ENCODE peak calls at places on chromosome 1, in nine cellular contexts. One of them, this sample, is unnamed.

GRCh38 chr1:105793541-105794146 is 1262.8 kb upstream of the PRMT6 start:
- DNase-seq in lower lobe of right lung: no peak
- DNase-seq in substantia nigra: peak
- DNase-seq in 8988T: no peak
- DNase-seq in nucleus accumbens: no peak
- DNase-seq in testis: peak
- DNase-seq in dorsolateral prefrontal cortex: no peak
- DNase-seq in ovary: peak
- DNase-seq in HTR-8/SVneo: no peak
- DNase-seq in this sample: no peak

GRCh38 chr1:234980224-234980656 is 148.4 kb downstream of the TOMM20 start:
- DNase-seq in nucleus accumbens: no peak
- DNase-seq in HTR-8/SVneo: no peak
- DNase-seq in substantia nigra: no peak
- DNase-seq in 8988T: no peak
- DNase-seq in ovary: peak
- DNase-seq in lower lobe of right lung: no peak
- DNase-seq in dorsolateral prefrontal cortex: no peak
- DNase-seq in testis: no peak
- DNase-seq in this sample: no peak

GRCh38 chr1:5567839-5568238 is 424.4 kb downstream of the NPHP4 start:
- DNase-seq in lower lobe of right lung: no peak
- DNase-seq in testis: no peak
- DNase-seq in ovary: no peak
- DNase-seq in HTR-8/SVneo: no peak
- DNase-seq in 8988T: no peak
- DNase-seq in substantia nigra: no peak
- DNase-seq in dorsolateral prefrontal cortex: no peak
- DNase-seq in nucleus accumbens: no peak
- DNase-seq in this sample: no peak

GRCh38 chr1:199085903-199086302 is 447.1 kb downstream of the PTPRC start:
- DNase-seq in lower lobe of right lung: no peak
- DNase-seq in HTR-8/SVneo: no peak
- DNase-seq in testis: no peak
- DNase-seq in 8988T: no peak
- DNase-seq in substantia nigra: no peak
- DNase-seq in dorsolateral prefrontal cortex: no peak
- DNase-seq in ovary: no peak
- DNase-seq in nucleus accumbens: no peak
- DNase-seq in this sample: no peak

GRCh38 chr1:25011966-25012625 is 82.0 kb upstream of the RUNX3 start:
- DNase-seq in testis: no peak
- DNase-seq in nucleus accumbens: no peak
- DNase-seq in lower lobe of right lung: no peak
- DNase-seq in 8988T: no peak
- DNase-seq in dorsolateral prefrontal cortex: no peak
- DNase-seq in HTR-8/SVneo: no peak
- DNase-seq in ovary: no peak
- DNase-seq in substantia nigra: no peak
- DNase-seq in this sample: no peak

GRCh38 chr1:182752077-182752826 is 37.3 kb upstream of the NPL start:
- DNase-seq in HTR-8/SVneo: no peak
- DNase-seq in dorsolateral prefrontal cortex: no peak
- DNase-seq in testis: no peak
- DNase-seq in lower lobe of right lung: no peak
- DNase-seq in nucleus accumbens: no peak
- DNase-seq in substantia nigra: peak
- DNase-seq in 8988T: no peak
- DNase-seq in ovary: no peak
- DNase-seq in this sample: no peak

GRCh38 chr1:119286587-119287181 is 81.9 kb upstream of the HAO2 start:
- DNase-seq in dorsolateral prefrontal cortex: no peak
- DNase-seq in 8988T: no peak
- DNase-seq in nucleus accumbens: no peak
- DNase-seq in HTR-8/SVneo: peak
- DNase-seq in substantia nigra: no peak
- DNase-seq in ovary: no peak
- DNase-seq in lower lobe of right lung: no peak
- DNase-seq in testis: peak
- DNase-seq in this sample: peak

GRCh38 chr1:246503341-246503740 is 3.7 kb downstream of the SMYD3 start:
- DNase-seq in ovary: no peak
- DNase-seq in substantia nigra: no peak
- DNase-seq in dorsolateral prefrontal cortex: no peak
- DNase-seq in 8988T: no peak
- DNase-seq in HTR-8/SVneo: peak
- DNase-seq in nucleus accumbens: no peak
- DNase-seq in lower lobe of right lung: no peak
- DNase-seq in testis: no peak
- DNase-seq in this sample: no peak

GRCh38 chr1:67382292-67382691 is 47.9 kb downstream of the SERBP1 start:
- DNase-seq in 8988T: no peak
- DNase-seq in nucleus accumbens: no peak
- DNase-seq in lower lobe of right lung: no peak
- DNase-seq in testis: peak
- DNase-seq in dorsolateral prefrontal cortex: no peak
- DNase-seq in substantia nigra: no peak
- DNase-seq in HTR-8/SVneo: no peak
- DNase-seq in ovary: no peak
- DNase-seq in this sample: no peak

GRCh38 chr1:89719502-89720306 is 86.8 kb downstream of the LRRC8C start:
- DNase-seq in dorsolateral prefrontal cortex: no peak
- DNase-seq in HTR-8/SVneo: no peak
- DNase-seq in lower lobe of right lung: no peak
- DNase-seq in nucleus accumbens: no peak
- DNase-seq in testis: no peak
- DNase-seq in 8988T: no peak
- DNase-seq in substantia nigra: no peak
- DNase-seq in ovary: no peak
- DNase-seq in this sample: no peak

GRCh38 chr1:206111528-206111927 is 5.7 kb downstream of the AVPR1B start:
- DNase-seq in ovary: no peak
- DNase-seq in lower lobe of right lung: no peak
- DNase-seq in nucleus accumbens: no peak
- DNase-seq in 8988T: no peak
- DNase-seq in substantia nigra: no peak
- DNase-seq in HTR-8/SVneo: no peak
- DNase-seq in dorsolateral prefrontal cortex: no peak
- DNase-seq in testis: no peak
- DNase-seq in this sample: no peak

GRCh38 chr1:48492392-48492791 is 20.4 kb upstream of the SPATA6 start:
- DNase-seq in testis: peak
- DNase-seq in substantia nigra: no peak
- DNase-seq in lower lobe of right lung: no peak
- DNase-seq in nucleus accumbens: no peak
- DNase-seq in HTR-8/SVneo: no peak
- DNase-seq in ovary: no peak
- DNase-seq in dorsolateral prefrontal cortex: no peak
- DNase-seq in 8988T: no peak
- DNase-seq in this sample: no peak

GRCh38 chr1:39213511-39214002 is 9.1 kb downstream of the MACF1 start:
- DNase-seq in HTR-8/SVneo: peak
- DNase-seq in substantia nigra: no peak
- DNase-seq in dorsolateral prefrontal cortex: no peak
- DNase-seq in testis: no peak
- DNase-seq in nucleus accumbens: no peak
- DNase-seq in 8988T: no peak
- DNase-seq in ovary: no peak
- DNase-seq in lower lobe of right lung: no peak
- DNase-seq in this sample: no peak

GRCh38 chr1:159199901-159200300 is 4.8 kb upstream of the ACKR1 start:
- DNase-seq in dorsolateral prefrontal cortex: no peak
- DNase-seq in nucleus accumbens: no peak
- DNase-seq in ovary: no peak
- DNase-seq in testis: no peak
- DNase-seq in substantia nigra: no peak
- DNase-seq in HTR-8/SVneo: no peak
- DNase-seq in lower lobe of right lung: no peak
- DNase-seq in 8988T: no peak
- DNase-seq in this sample: no peak

GRCh38 chr1:109116286-109116685 is 2.4 kb downstream of the ELAPOR1 start:
- DNase-seq in nucleus accumbens: no peak
- DNase-seq in testis: no peak
- DNase-seq in dorsolateral prefrontal cortex: no peak
- DNase-seq in 8988T: no peak
- DNase-seq in substantia nigra: no peak
- DNase-seq in ovary: no peak
- DNase-seq in lower lobe of right lung: no peak
- DNase-seq in HTR-8/SVneo: no peak
- DNase-seq in this sample: no peak

GRCh38 chr1:99808391-99809115 is 41.6 kb upstream of the AGL start:
- DNase-seq in testis: peak
- DNase-seq in dorsolateral prefrontal cortex: peak
- DNase-seq in 8988T: peak
- DNase-seq in substantia nigra: peak
- DNase-seq in HTR-8/SVneo: peak
- DNase-seq in ovary: no peak
- DNase-seq in nucleus accumbens: no peak
- DNase-seq in lower lobe of right lung: no peak
- DNase-seq in this sample: no peak

GRCh38 chr1:235557495-235557894 is 53.2 kb upstream of the B3GALNT2 start:
- DNase-seq in 8988T: no peak
- DNase-seq in lower lobe of right lung: no peak
- DNase-seq in nucleus accumbens: no peak
- DNase-seq in testis: peak
- DNase-seq in dorsolateral prefrontal cortex: no peak
- DNase-seq in ovary: no peak
- DNase-seq in substantia nigra: no peak
- DNase-seq in HTR-8/SVneo: no peak
- DNase-seq in this sample: no peak

GRCh38 chr1:26417111-26417510 is 6.5 kb downstream of the LIN28A start:
- DNase-seq in lower lobe of right lung: peak
- DNase-seq in 8988T: peak
- DNase-seq in ovary: peak
- DNase-seq in HTR-8/SVneo: peak
- DNase-seq in substantia nigra: peak
- DNase-seq in testis: peak
- DNase-seq in dorsolateral prefrontal cortex: peak
- DNase-seq in nucleus accumbens: no peak
- DNase-seq in this sample: peak